ENCODE peak calls at places on chromosomes 12 and 14, in six cellular contexts. One of them, this sample, is unnamed.

GRCh38 chr14:103868242-103868897 is 21.0 kb upstream of the PPP1R13B start:
- DNase-seq in upper lobe of right lung: no peak
- DNase-seq in uterus: no peak
- DNase-seq in SK-N-SH: peak; percentile 27
- DNase-seq in left ventricle myocardium inferior: no peak
- DNase-seq in hepatocyte: no peak
- DNase-seq in this sample: no peak

GRCh38 chr14:40452674-40453073 is 1020.4 kb upstream of the FBXO33 start:
- DNase-seq in upper lobe of right lung: no peak
- DNase-seq in uterus: no peak
- DNase-seq in SK-N-SH: no peak
- DNase-seq in left ventricle myocardium inferior: no peak
- DNase-seq in hepatocyte: no peak
- DNase-seq in this sample: no peak

GRCh38 chr12:12505544-12506501 is 56.8 kb downstream of the DUSP16 start:
- DNase-seq in upper lobe of right lung: no peak
- DNase-seq in uterus: no peak
- DNase-seq in SK-N-SH: peak; percentile 77
- DNase-seq in left ventricle myocardium inferior: no peak
- DNase-seq in hepatocyte: peak; percentile 37
- DNase-seq in this sample: no peak

GRCh38 chr14:54976316-54976715 is 50.6 kb downstream of the WDHD1 start:
- DNase-seq in upper lobe of right lung: no peak
- DNase-seq in uterus: no peak
- DNase-seq in SK-N-SH: no peak
- DNase-seq in left ventricle myocardium inferior: no peak
- DNase-seq in hepatocyte: no peak
- DNase-seq in this sample: no peak

GRCh38 chr12:50620975-50621360 is 116.2 kb downstream of the DIP2B start:
- DNase-seq in upper lobe of right lung: no peak
- DNase-seq in uterus: no peak
- DNase-seq in SK-N-SH: no peak
- DNase-seq in left ventricle myocardium inferior: no peak
- DNase-seq in hepatocyte: no peak
- DNase-seq in this sample: no peak

GRCh38 chr12:81450920-81451739 is 308.0 kb downstream of the PPFIA2 start:
- DNase-seq in upper lobe of right lung: no peak
- DNase-seq in uterus: no peak
- DNase-seq in SK-N-SH: peak; percentile 56
- DNase-seq in left ventricle myocardium inferior: no peak
- DNase-seq in hepatocyte: peak; percentile 83
- DNase-seq in this sample: no peak

GRCh38 chr12:78680596-78680995 is 184.0 kb upstream of the SYT1 start:
- DNase-seq in upper lobe of right lung: no peak
- DNase-seq in uterus: no peak
- DNase-seq in SK-N-SH: no peak
- DNase-seq in left ventricle myocardium inferior: no peak
- DNase-seq in hepatocyte: no peak
- DNase-seq in this sample: no peak

GRCh38 chr14:104087981-104088850 is 2.7 kb downstream of the ASPG start:
- DNase-seq in upper lobe of right lung: peak; percentile 48
- DNase-seq in uterus: no peak
- DNase-seq in SK-N-SH: no peak
- DNase-seq in left ventricle myocardium inferior: peak; percentile 11
- DNase-seq in hepatocyte: peak; percentile 68
- DNase-seq in this sample: no peak

GRCh38 chr14:64878775-64879634 is 702 bp downstream of the SPTB start:
- DNase-seq in upper lobe of right lung: peak; percentile 63
- DNase-seq in uterus: no peak
- DNase-seq in SK-N-SH: peak; percentile 15
- DNase-seq in left ventricle myocardium inferior: no peak
- DNase-seq in hepatocyte: peak; percentile 23
- DNase-seq in this sample: no peak

GRCh38 chr14:44309336-44309735 is 197.7 kb downstream of the FSCB start:
- DNase-seq in upper lobe of right lung: no peak
- DNase-seq in uterus: no peak
- DNase-seq in SK-N-SH: no peak
- DNase-seq in left ventricle myocardium inferior: no peak
- DNase-seq in hepatocyte: no peak
- DNase-seq in this sample: no peak

GRCh38 chr14:104650057-104650980 is 39.1 kb upstream of the INF2 start:
- DNase-seq in upper lobe of right lung: peak; percentile 84
- DNase-seq in uterus: peak; percentile 66
- DNase-seq in SK-N-SH: peak; percentile 98
- DNase-seq in left ventricle myocardium inferior: peak; percentile 70
- DNase-seq in hepatocyte: peak; percentile 86
- DNase-seq in this sample: peak; percentile 81

GRCh38 chr12:128507470-128507869 is 240.5 kb downstream of the TMEM132C start:
- DNase-seq in upper lobe of right lung: no peak
- DNase-seq in uterus: no peak
- DNase-seq in SK-N-SH: no peak
- DNase-seq in left ventricle myocardium inferior: no peak
- DNase-seq in hepatocyte: no peak
- DNase-seq in this sample: no peak

GRCh38 chr12:30687265-30687986 is 8.2 kb downstream of the IPO8 start:
- DNase-seq in upper lobe of right lung: no peak
- DNase-seq in uterus: no peak
- DNase-seq in SK-N-SH: no peak
- DNase-seq in left ventricle myocardium inferior: no peak
- DNase-seq in hepatocyte: no peak
- DNase-seq in this sample: no peak

GRCh38 chr14:105261781-105262180 is 13.4 kb downstream of the BTBD6 start:
- DNase-seq in upper lobe of right lung: peak; percentile 57
- DNase-seq in uterus: no peak
- DNase-seq in SK-N-SH: no peak
- DNase-seq in left ventricle myocardium inferior: peak; percentile 59
- DNase-seq in hepatocyte: no peak
- DNase-seq in this sample: no peak

GRCh38 chr12:71426648-71427047 is 12.9 kb upstream of the LGR5 start:
- DNase-seq in upper lobe of right lung: no peak
- DNase-seq in uterus: no peak
- DNase-seq in SK-N-SH: no peak
- DNase-seq in left ventricle myocardium inferior: no peak
- DNase-seq in hepatocyte: no peak
- DNase-seq in this sample: no peak

GRCh38 chr12:113259499-113259953 is 38.3 kb downstream of the TPCN1 start:
- DNase-seq in upper lobe of right lung: no peak
- DNase-seq in uterus: peak; percentile 87
- DNase-seq in SK-N-SH: peak; percentile 87
- DNase-seq in left ventricle myocardium inferior: peak; percentile 91
- DNase-seq in hepatocyte: peak; percentile 30
- DNase-seq in this sample: peak; percentile 95

GRCh38 chr12:20492251-20492728 is 124.0 kb downstream of the PDE3A start:
- DNase-seq in upper lobe of right lung: no peak
- DNase-seq in uterus: no peak
- DNase-seq in SK-N-SH: no peak
- DNase-seq in left ventricle myocardium inferior: no peak
- DNase-seq in hepatocyte: no peak
- DNase-seq in this sample: no peak

GRCh38 chr14:63909984-63910383 is 57.2 kb downstream of the SYNE2 start:
- DNase-seq in upper lobe of right lung: no peak
- DNase-seq in uterus: no peak
- DNase-seq in SK-N-SH: no peak
- DNase-seq in left ventricle myocardium inferior: no peak
- DNase-seq in hepatocyte: no peak
- DNase-seq in this sample: no peak

GRCh38 chr14:33408291-33408690 is 469.6 kb downstream of the NPAS3 start:
- DNase-seq in upper lobe of right lung: no peak
- DNase-seq in uterus: no peak
- DNase-seq in SK-N-SH: no peak
- DNase-seq in left ventricle myocardium inferior: no peak
- DNase-seq in hepatocyte: no peak
- DNase-seq in this sample: no peak

GRCh38 chr12:57148469-57149308 is 1.3 kb upstream of the LRP1-AS start:
- DNase-seq in upper lobe of right lung: peak; percentile 80
- DNase-seq in uterus: peak; percentile 84
- DNase-seq in SK-N-SH: no peak
- DNase-seq in left ventricle myocardium inferior: peak; percentile 82
- DNase-seq in hepatocyte: peak; percentile 68
- DNase-seq in this sample: peak; percentile 92

GRCh38 chr14:39488600-39488999 is 56.4 kb upstream of the FBXO33 start:
- DNase-seq in upper lobe of right lung: no peak
- DNase-seq in uterus: no peak
- DNase-seq in SK-N-SH: no peak
- DNase-seq in left ventricle myocardium inferior: no peak
- DNase-seq in hepatocyte: peak; percentile 13
- DNase-seq in this sample: no peak

GRCh38 chr12:108759914-108760313 is 28.6 kb upstream of the CORO1C start:
- DNase-seq in upper lobe of right lung: no peak
- DNase-seq in uterus: no peak
- DNase-seq in SK-N-SH: no peak
- DNase-seq in left ventricle myocardium inferior: no peak
- DNase-seq in hepatocyte: no peak
- DNase-seq in this sample: no peak

DNA sequence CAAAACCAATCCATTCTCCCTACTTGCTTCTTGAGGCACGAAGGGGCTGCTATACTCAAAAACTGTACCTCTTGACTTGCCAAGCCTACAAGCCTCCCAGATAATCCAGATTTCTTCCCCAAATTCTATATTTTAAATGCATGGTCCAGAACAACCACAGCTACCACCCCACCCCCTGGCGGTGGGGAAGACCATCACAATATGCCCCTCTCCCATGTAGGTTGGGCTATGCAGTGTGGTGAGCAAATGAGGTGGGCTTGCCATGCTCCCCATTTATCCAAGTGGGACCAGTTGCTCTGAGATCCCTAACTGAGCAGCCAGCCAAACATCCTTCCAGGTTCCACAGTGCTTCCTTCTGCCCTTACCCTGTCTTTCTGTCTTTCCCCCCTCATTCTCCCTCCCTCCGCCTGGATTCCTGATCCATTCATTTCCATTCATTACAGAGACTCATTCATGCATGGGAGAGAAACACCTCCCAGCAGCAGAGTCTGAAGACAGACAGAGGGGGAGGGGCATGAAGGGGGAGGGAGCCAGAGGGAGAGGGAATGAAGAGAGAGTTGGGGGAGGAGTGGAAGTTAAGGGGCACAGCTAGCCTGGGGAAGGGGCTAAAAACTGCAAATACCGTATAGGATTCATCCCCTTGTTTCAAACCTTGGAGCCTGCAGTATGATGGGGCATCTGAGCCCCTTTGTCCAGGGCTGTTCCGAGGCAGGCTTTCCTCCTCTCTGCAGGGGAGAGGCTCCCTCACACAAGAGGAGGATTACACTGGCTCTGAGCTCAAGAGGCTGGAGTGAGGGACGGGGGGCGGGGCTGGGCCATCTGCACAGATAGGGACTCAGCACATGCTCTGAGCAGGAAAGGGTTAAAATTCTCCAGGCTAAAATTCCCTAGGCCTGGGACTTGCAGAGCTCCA is 4.4 kb downstream of the ZNF219 start:
- DNase-seq in upper lobe of right lung: no peak
- DNase-seq in uterus: no peak
- DNase-seq in SK-N-SH: peak; percentile 71
- DNase-seq in left ventricle myocardium inferior: no peak
- DNase-seq in hepatocyte: peak; percentile 61
- DNase-seq in this sample: no peak
- H3K4me3 ChIP-seq in upper lobe of right lung: no peak overlapping the region
- H3K4me3 ChIP-seq in uterus: no peak overlapping the region
- H3K4me3 ChIP-seq in SK-N-SH: no peak overlapping the region
- H3K4me3 ChIP-seq in left ventricle myocardium inferior: no peak overlapping the region
- H3K4me3 ChIP-seq in hepatocyte: no peak overlapping the region
- H3K4me3 ChIP-seq in this sample: no peak overlapping the region

GRCh38 chr12:103664626-103665025 is 77.6 kb downstream of the STAB2 start:
- DNase-seq in upper lobe of right lung: no peak
- DNase-seq in uterus: no peak
- DNase-seq in SK-N-SH: no peak
- DNase-seq in left ventricle myocardium inferior: no peak
- DNase-seq in hepatocyte: no peak
- DNase-seq in this sample: no peak
- TF ChIP-seq CTCF in upper lobe of right lung: no peak
- TF ChIP-seq CTCF in uterus: no peak
- TF ChIP-seq CTCF in SK-N-SH: no peak
- TF ChIP-seq CTCF in left ventricle myocardium inferior: no peak
- TF ChIP-seq CTCF in hepatocyte: no peak
- TF ChIP-seq CTCF in this sample: no peak

DNA sequence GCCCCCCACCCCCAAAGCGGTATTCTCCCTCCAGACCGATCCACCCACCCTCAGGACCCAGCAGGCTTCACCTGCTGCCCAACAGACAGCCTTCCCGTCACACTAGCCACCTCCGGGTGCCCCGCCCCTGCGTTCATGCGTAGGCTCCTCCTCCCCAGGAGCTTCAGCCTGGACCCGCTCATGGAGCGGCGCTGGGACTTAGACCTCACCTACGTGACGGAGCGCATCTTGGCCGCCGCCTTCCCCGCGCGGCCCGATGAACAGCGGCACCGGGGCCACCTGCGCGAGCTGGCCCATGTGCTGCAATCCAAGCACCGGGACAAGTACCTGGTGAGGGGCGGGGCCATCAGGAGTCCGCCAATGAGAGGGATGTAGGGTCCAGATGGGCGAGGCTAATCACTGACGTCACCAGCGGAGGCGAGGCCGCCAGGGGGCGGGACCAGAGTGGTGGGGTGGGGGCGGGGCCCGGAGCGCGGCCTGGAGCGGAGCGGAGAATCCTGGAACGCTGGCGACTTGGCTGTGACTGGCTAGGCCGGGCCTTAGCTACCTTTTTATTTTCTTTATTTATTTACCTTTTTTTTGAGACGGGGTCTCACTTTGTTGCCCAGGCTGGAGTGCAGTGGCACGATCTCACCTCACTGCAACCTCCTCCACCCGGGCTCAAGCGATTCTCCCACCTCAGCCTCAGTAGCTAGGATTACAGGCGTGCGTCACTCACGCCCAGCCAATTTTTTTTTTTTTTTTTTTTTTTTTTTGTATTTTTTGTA is 4.4 kb downstream of the TNS2 start:
- DNase-seq in upper lobe of right lung: peak; percentile 97
- DNase-seq in uterus: peak; percentile 94
- DNase-seq in SK-N-SH: peak; percentile 97
- DNase-seq in left ventricle myocardium inferior: peak; percentile 94
- DNase-seq in hepatocyte: peak; percentile 98
- DNase-seq in this sample: peak; percentile 98
- H3K27ac ChIP-seq in upper lobe of right lung: peak overlapping the region; percentile 98
- H3K27ac ChIP-seq in uterus: peak overlapping the region; percentile 99
- H3K27ac ChIP-seq in SK-N-SH: peak overlapping the region; percentile 35
- H3K27ac ChIP-seq in left ventricle myocardium inferior: peak overlapping the region; percentile 100
- H3K27ac ChIP-seq in hepatocyte: peak overlapping the region; percentile 99
- H3K27ac ChIP-seq in this sample: peak overlapping the region; percentile 97

DNA sequence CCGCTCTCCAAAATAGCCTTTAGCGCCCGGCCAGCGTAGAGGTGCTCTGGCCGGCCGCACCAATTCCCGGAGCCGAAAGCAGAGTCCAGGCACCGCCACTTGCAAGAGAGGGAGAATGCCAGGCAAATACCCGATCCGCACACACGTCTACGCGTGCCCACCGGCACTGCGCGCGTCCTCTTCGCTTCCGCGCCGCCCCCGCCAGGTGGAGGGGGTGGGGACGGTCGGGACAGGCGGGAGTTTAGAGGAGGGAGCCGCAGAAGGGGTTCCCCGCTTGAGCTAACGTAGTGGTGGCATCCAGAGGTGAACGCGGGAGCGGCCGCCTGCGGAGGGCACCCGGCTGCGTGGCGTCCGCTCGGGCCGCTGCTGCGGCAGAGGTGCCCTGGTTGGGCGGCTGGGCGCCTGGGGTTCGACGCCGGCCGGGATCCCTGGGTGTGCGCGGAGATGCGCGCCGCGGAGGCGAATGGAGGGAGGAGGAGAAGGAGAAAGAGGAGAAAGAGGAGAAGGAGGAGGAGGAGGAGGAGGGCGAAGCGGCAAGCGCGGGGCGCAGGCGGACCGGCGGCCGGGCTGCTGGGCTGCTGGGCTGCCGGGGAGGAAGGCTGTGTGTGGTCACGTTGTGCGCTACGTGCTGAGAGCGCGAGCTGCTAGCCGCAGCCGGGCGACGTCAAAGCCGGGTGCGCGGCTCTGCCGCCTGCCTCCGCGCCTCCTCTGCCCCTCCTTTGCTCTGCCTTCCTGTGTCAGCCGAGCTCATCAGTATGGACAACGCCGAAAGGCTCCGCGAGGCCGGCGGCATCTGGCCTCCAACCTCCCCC is at the start of gene MDGA2:
- DNase-seq in upper lobe of right lung: peak; percentile 64
- DNase-seq in uterus: no peak
- DNase-seq in SK-N-SH: peak; percentile 28
- DNase-seq in left ventricle myocardium inferior: no peak
- DNase-seq in hepatocyte: peak; percentile 51
- DNase-seq in this sample: no peak
- H3K4me3 ChIP-seq in upper lobe of right lung: peak within 1 kb of the TSS; percentile 19
- H3K4me3 ChIP-seq in uterus: no peak within 1 kb of the TSS
- H3K4me3 ChIP-seq in SK-N-SH: no peak within 1 kb of the TSS
- H3K4me3 ChIP-seq in left ventricle myocardium inferior: peak within 1 kb of the TSS; percentile 48
- H3K4me3 ChIP-seq in hepatocyte: peak within 1 kb of the TSS; percentile 58
- H3K4me3 ChIP-seq in this sample: peak within 1 kb of the TSS; percentile 45

This sample was measured in sigmoid colon.